ENCODE peak calls at places on chromosomes 13 and 19, in five cellular contexts. One of them, this sample, is unnamed.
A peak's percentile ranks its signal among the peaks of the same experiment; 100 is the strongest.

GRCh38 chr19:677601-678380 is 1.6 kb downstream of the FSTL3 start:
- DNase-seq in tibial nerve: no peak
- DNase-seq in ovary: no peak
- DNase-seq in lung: no peak
- DNase-seq in bronchial epithelial cell: peak; percentile 61
- DNase-seq in this sample: peak; percentile 66

GRCh38 chr19:34667349-34668076 is 9.4 kb downstream of the SCGB2B2 start:
- DNase-seq in tibial nerve: no peak
- DNase-seq in lung: no peak
- DNase-seq in ovary: no peak
- DNase-seq in bronchial epithelial cell: no peak
- DNase-seq in this sample: peak; percentile 12

GRCh38 chr13:27599845-27600553 is 20.3 kb downstream of the LNX2 start:
- DNase-seq in ovary: no peak
- DNase-seq in tibial nerve: no peak
- DNase-seq in lung: no peak
- DNase-seq in bronchial epithelial cell: peak; percentile 80
- DNase-seq in this sample: no peak

GRCh38 chr13:51009597-51009996 is 100.0 kb downstream of the RNASEH2B start:
- DNase-seq in bronchial epithelial cell: no peak
- DNase-seq in lung: no peak
- DNase-seq in ovary: no peak
- DNase-seq in tibial nerve: no peak
- DNase-seq in this sample: no peak

GRCh38 chr13:80469841-80470378 is 129.0 kb upstream of the SPRY2 start:
- DNase-seq in tibial nerve: peak; percentile 87
- DNase-seq in bronchial epithelial cell: peak; percentile 91
- DNase-seq in ovary: peak; percentile 71
- DNase-seq in lung: peak; percentile 59
- DNase-seq in this sample: no peak

GRCh38 chr19:19209372-19209771 is 2.4 kb upstream of the NCAN start:
- DNase-seq in bronchial epithelial cell: no peak
- DNase-seq in ovary: no peak
- DNase-seq in lung: no peak
- DNase-seq in tibial nerve: no peak
- DNase-seq in this sample: no peak

GRCh38 chr19:44356383-44357111 is at the start of gene ZNF112:
- DNase-seq in bronchial epithelial cell: peak; percentile 93
- DNase-seq in ovary: peak; percentile 87
- DNase-seq in tibial nerve: peak; percentile 82
- DNase-seq in lung: peak; percentile 92
- DNase-seq in this sample: peak; percentile 58

GRCh38 chr19:3398114-3398899 is 31.9 kb downstream of the NFIC start:
- DNase-seq in bronchial epithelial cell: peak; percentile 44
- DNase-seq in lung: peak; percentile 77
- DNase-seq in tibial nerve: peak; percentile 71
- DNase-seq in ovary: peak; percentile 87
- DNase-seq in this sample: peak; percentile 89

GRCh38 chr19:42246143-42246868 is 3.9 kb upstream of the GSK3A start:
- DNase-seq in lung: peak; percentile 58
- DNase-seq in ovary: peak; percentile 88
- DNase-seq in tibial nerve: peak; percentile 63
- DNase-seq in bronchial epithelial cell: peak; percentile 64
- DNase-seq in this sample: peak; percentile 90
- H3K27me3 ChIP-seq in lung: no peaks in the 10 kb centered on the region
- H3K27me3 ChIP-seq in ovary: no peaks in the 10 kb centered on the region
- H3K27me3 ChIP-seq in tibial nerve: no peaks in the 10 kb centered on the region
- H3K27me3 ChIP-seq in bronchial epithelial cell: no peaks in the 10 kb centered on the region
- H3K27me3 ChIP-seq in this sample: no peaks in the 10 kb centered on the region

GRCh38 chr13:53782400-53783030 is 753.9 kb downstream of the OLFM4 start:
- DNase-seq in tibial nerve: peak; percentile 21
- DNase-seq in ovary: no peak
- DNase-seq in lung: no peak
- DNase-seq in bronchial epithelial cell: peak; percentile 48
- DNase-seq in this sample: peak; percentile 40
- H3K4me3 ChIP-seq in tibial nerve: no peak overlapping the region
- H3K4me3 ChIP-seq in ovary: no peak overlapping the region
- H3K4me3 ChIP-seq in lung: no peak overlapping the region
- H3K4me3 ChIP-seq in bronchial epithelial cell: no peak overlapping the region
- H3K4me3 ChIP-seq in this sample: no peak overlapping the region

GRCh38 chr19:36221474-36221873 is 6.6 kb downstream of the ZNF146 start:
- DNase-seq in bronchial epithelial cell: no peak
- DNase-seq in ovary: no peak
- DNase-seq in tibial nerve: no peak
- DNase-seq in lung: no peak
- DNase-seq in this sample: no peak
- H3K36me3 ChIP-seq in bronchial epithelial cell: peaks cover 5% of the 10 kb centered on the region
- H3K36me3 ChIP-seq in ovary: no peaks in the 10 kb centered on the region
- H3K36me3 ChIP-seq in tibial nerve: peaks cover 8% of the 10 kb centered on the region
- H3K36me3 ChIP-seq in lung: peaks cover 9% of the 10 kb centered on the region
- H3K36me3 ChIP-seq in this sample: peaks cover 7% of the 10 kb centered on the region

GRCh38 chr19:13018037-13018914 is 23.0 kb downstream of the NFIX start:
- DNase-seq in tibial nerve: peak; percentile 64
- DNase-seq in ovary: peak; percentile 85
- DNase-seq in bronchial epithelial cell: no peak
- DNase-seq in lung: no peak
- DNase-seq in this sample: peak; percentile 82

GRCh38 chr19:13017306-13018036 is 22.2 kb downstream of the NFIX start:
- DNase-seq in ovary: no peak
- DNase-seq in tibial nerve: no peak
- DNase-seq in bronchial epithelial cell: no peak
- DNase-seq in lung: no peak
- DNase-seq in this sample: peak; percentile 75

GRCh38 chr19:13019330-13019729 is 24.1 kb downstream of the NFIX start:
- DNase-seq in bronchial epithelial cell: no peak
- DNase-seq in lung: no peak
- DNase-seq in ovary: no peak
- DNase-seq in tibial nerve: no peak
- DNase-seq in this sample: no peak

GRCh38 chr19:13022111-13022858 is 27.0 kb downstream of the NFIX start:
- DNase-seq in ovary: peak; percentile 61
- DNase-seq in tibial nerve: no peak
- DNase-seq in bronchial epithelial cell: no peak
- DNase-seq in lung: no peak
- DNase-seq in this sample: peak; percentile 70

GRCh38 chr19:13020002-13020414 is 24.7 kb downstream of the NFIX start:
- DNase-seq in bronchial epithelial cell: no peak
- DNase-seq in tibial nerve: no peak
- DNase-seq in ovary: no peak
- DNase-seq in lung: no peak
- DNase-seq in this sample: peak; percentile 86
- H3K27me3 ChIP-seq in bronchial epithelial cell: no peaks in the 10 kb centered on the region
- H3K27me3 ChIP-seq in tibial nerve: no peaks in the 10 kb centered on the region
- H3K27me3 ChIP-seq in ovary: no peaks in the 10 kb centered on the region
- H3K27me3 ChIP-seq in lung: no peaks in the 10 kb centered on the region
- H3K27me3 ChIP-seq in this sample: peaks cover 99% of the 10 kb centered on the region

GRCh38 chr19:32666084-32666483 is 8.9 kb downstream of the ANKRD27 start:
- DNase-seq in tibial nerve: no peak
- DNase-seq in lung: no peak
- DNase-seq in ovary: no peak
- DNase-seq in bronchial epithelial cell: no peak
- DNase-seq in this sample: no peak
- H3K4me3 ChIP-seq in tibial nerve: no peak overlapping the region
- H3K4me3 ChIP-seq in lung: no peak overlapping the region
- H3K4me3 ChIP-seq in ovary: no peak overlapping the region
- H3K4me3 ChIP-seq in bronchial epithelial cell: no peak overlapping the region
- H3K4me3 ChIP-seq in this sample: no peak overlapping the region

GRCh38 chr19:15110418-15110815 is 3.2 kb downstream of the SYDE1 start:
- DNase-seq in lung: no peak
- DNase-seq in bronchial epithelial cell: no peak
- DNase-seq in ovary: no peak
- DNase-seq in tibial nerve: no peak
- DNase-seq in this sample: peak; percentile 54

GRCh38 chr19:15113245-15114152 is 6.3 kb downstream of the SYDE1 start:
- DNase-seq in tibial nerve: no peak
- DNase-seq in ovary: no peak
- DNase-seq in lung: no peak
- DNase-seq in bronchial epithelial cell: no peak
- DNase-seq in this sample: peak; percentile 90

GRCh38 chr19:15114153-15114540 is 6.9 kb downstream of the SYDE1 start:
- DNase-seq in ovary: no peak
- DNase-seq in lung: no peak
- DNase-seq in tibial nerve: no peak
- DNase-seq in bronchial epithelial cell: no peak
- DNase-seq in this sample: no peak

GRCh38 chr19:15111758-15112157 is 4.6 kb downstream of the SYDE1 start:
- DNase-seq in lung: no peak
- DNase-seq in bronchial epithelial cell: no peak
- DNase-seq in ovary: no peak
- DNase-seq in tibial nerve: no peak
- DNase-seq in this sample: no peak

DNA sequence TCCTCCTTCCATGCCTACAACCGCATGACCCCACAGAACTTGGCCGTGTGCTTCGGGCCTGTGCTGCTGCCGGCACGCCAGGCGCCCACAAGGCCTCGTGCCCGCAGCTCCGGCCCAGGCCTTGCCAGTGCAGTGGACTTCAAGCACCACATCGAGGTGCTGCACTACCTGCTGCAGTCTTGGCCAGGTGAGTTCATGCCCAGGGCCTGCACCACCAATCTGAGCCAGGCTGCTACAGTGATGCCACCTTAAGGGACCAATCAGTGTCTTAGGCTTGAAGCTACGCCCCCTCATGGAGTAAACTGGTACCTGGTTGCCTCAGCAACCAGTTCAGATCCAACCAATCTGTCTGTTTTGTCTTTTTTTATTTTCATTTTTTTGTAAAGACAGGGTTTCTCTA is 5.2 kb downstream of the SYDE1 start:
- DNase-seq in tibial nerve: no peak
- DNase-seq in bronchial epithelial cell: peak; percentile 42
- DNase-seq in lung: no peak
- DNase-seq in ovary: no peak
- DNase-seq in this sample: peak; percentile 89
- H3K36me3 ChIP-seq in tibial nerve: peaks cover 11% of the 10 kb centered on the region
- H3K36me3 ChIP-seq in bronchial epithelial cell: peaks cover 10% of the 10 kb centered on the region
- H3K36me3 ChIP-seq in lung: peaks cover 4% of the 10 kb centered on the region
- H3K36me3 ChIP-seq in ovary: no peaks in the 10 kb centered on the region
- H3K36me3 ChIP-seq in this sample: peaks cover 30% of the 10 kb centered on the region

GRCh38 chr13:42232671-42233070 is 39.3 kb upstream of the AKAP11 start:
- DNase-seq in bronchial epithelial cell: no peak
- DNase-seq in tibial nerve: no peak
- DNase-seq in lung: no peak
- DNase-seq in ovary: no peak
- DNase-seq in this sample: no peak
- H3K27me3 ChIP-seq in bronchial epithelial cell: no peaks in the 10 kb centered on the region
- H3K27me3 ChIP-seq in tibial nerve: no peaks in the 10 kb centered on the region
- H3K27me3 ChIP-seq in lung: no peaks in the 10 kb centered on the region
- H3K27me3 ChIP-seq in ovary: no peaks in the 10 kb centered on the region
- H3K27me3 ChIP-seq in this sample: no peaks in the 10 kb centered on the region

This sample was measured in H7.